ENCODE peak calls at places on chromosomes 13 and 19, in six cellular contexts. One of them, this sample, is unnamed.

GRCh38 chr13:76975863-76976262 is 16.0 kb upstream of the CLN5 start:
- DNase-seq in Daoy: no peak
- DNase-seq in lower leg skin: no peak
- DNase-seq in A549: no peak
- DNase-seq in left lung: no peak
- DNase-seq in omental fat pad: no peak
- DNase-seq in this sample: no peak

GRCh38 chr13:19052931-19053330 is 128.7 kb downstream of the TUBA3C start:
- DNase-seq in Daoy: no peak
- DNase-seq in lower leg skin: no peak
- DNase-seq in A549: no peak
- DNase-seq in left lung: no peak
- DNase-seq in omental fat pad: no peak
- DNase-seq in this sample: no peak

GRCh38 chr13:47175172-47175806 is 278.4 kb upstream of the HTR2A start:
- DNase-seq in Daoy: peak; percentile 51
- DNase-seq in lower leg skin: no peak
- DNase-seq in A549: no peak
- DNase-seq in left lung: no peak
- DNase-seq in omental fat pad: no peak
- DNase-seq in this sample: no peak

GRCh38 chr19:1997353-1998233 is 17.9 kb downstream of the BTBD2 start:
- DNase-seq in Daoy: no peak
- DNase-seq in lower leg skin: no peak
- DNase-seq in A549: no peak
- DNase-seq in left lung: no peak
- DNase-seq in omental fat pad: no peak
- DNase-seq in this sample: no peak

GRCh38 chr13:55001881-55002280 is 1973.3 kb downstream of the OLFM4 start:
- DNase-seq in Daoy: no peak
- DNase-seq in lower leg skin: no peak
- DNase-seq in A549: no peak
- DNase-seq in left lung: no peak
- DNase-seq in omental fat pad: no peak
- DNase-seq in this sample: no peak

GRCh38 chr13:77800219-77800618 is 102.7 kb downstream of the SLAIN1 start:
- DNase-seq in Daoy: no peak
- DNase-seq in lower leg skin: no peak
- DNase-seq in A549: no peak
- DNase-seq in left lung: no peak
- DNase-seq in omental fat pad: no peak
- DNase-seq in this sample: no peak

GRCh38 chr13:48818495-48818961 is 157.2 kb upstream of the FNDC3A start:
- DNase-seq in Daoy: peak; percentile 67
- DNase-seq in lower leg skin: peak; percentile 40
- DNase-seq in A549: peak; percentile 47
- DNase-seq in left lung: no peak
- DNase-seq in omental fat pad: no peak
- DNase-seq in this sample: no peak

GRCh38 chr19:38650911-38651584 is 3.6 kb downstream of the ACTN4 start:
- DNase-seq in Daoy: peak; percentile 78
- DNase-seq in lower leg skin: no peak
- DNase-seq in A549: peak; percentile 67
- DNase-seq in left lung: no peak
- DNase-seq in omental fat pad: no peak
- DNase-seq in this sample: no peak

GRCh38 chr19:48499352-48500090 is 12.1 kb downstream of the LMTK3 start:
- DNase-seq in Daoy: peak; percentile 23
- DNase-seq in lower leg skin: no peak
- DNase-seq in A549: no peak
- DNase-seq in left lung: no peak
- DNase-seq in omental fat pad: no peak
- DNase-seq in this sample: no peak

This sample was measured in NCI-H2227 treated with DMSO at 0.1 percent for 48 hours.